ENCODE peak calls at places on chromosomes 4 and X, in four cellular contexts. One of them, this sample, is unnamed.
A peak's percentile ranks its signal among the peaks of the same experiment; 100 is the strongest.

GRCh38 chr4:61041527-61041926 is 158.6 kb upstream of the ADGRL3 start:
- DNase-seq in GM12878: no peak
- DNase-seq in HepG2: no peak
- DNase-seq in K562: no peak
- DNase-seq in this sample: no peak

GRCh38 chr4:102335616-102336015 is 9.7 kb downstream of the SLC39A8 start:
- DNase-seq in GM12878: no peak
- DNase-seq in HepG2: no peak
- DNase-seq in K562: no peak
- DNase-seq in this sample: no peak

GRCh38 chr4:7938513-7939376 is 916 bp downstream of the AFAP1 start:
- DNase-seq in GM12878: no peak
- DNase-seq in HepG2: no peak
- DNase-seq in K562: no peak
- DNase-seq in this sample: peak; percentile 57

GRCh38 chr4:114694770-114695169 is 96.2 kb downstream of the UGT8 start:
- DNase-seq in GM12878: peak; percentile 11
- DNase-seq in HepG2: peak; percentile 12
- DNase-seq in K562: peak; percentile 13
- DNase-seq in this sample: peak; percentile 58

GRCh38 chr4:165461176-165461835 is 82.5 kb downstream of the CPE start:
- DNase-seq in GM12878: no peak
- DNase-seq in HepG2: peak; percentile 54
- DNase-seq in K562: no peak
- DNase-seq in this sample: no peak

GRCh38 chr4:82648356-82648755 is 86.6 kb upstream of the TMEM150C start:
- DNase-seq in GM12878: no peak
- DNase-seq in HepG2: no peak
- DNase-seq in K562: no peak
- DNase-seq in this sample: no peak

GRCh38 chr4:112766422-112766821 is 129.5 kb downstream of the LARP7 start:
- DNase-seq in GM12878: no peak
- DNase-seq in HepG2: no peak
- DNase-seq in K562: no peak
- DNase-seq in this sample: no peak

GRCh38 chrX:115665122-115665521 is 104.1 kb downstream of the PLS3 start:
- DNase-seq in GM12878: no peak
- DNase-seq in HepG2: no peak
- DNase-seq in K562: no peak
- DNase-seq in this sample: no peak

GRCh38 chr4:169045862-169046584 is 36.0 kb upstream of the CBR4 start:
- DNase-seq in GM12878: no peak
- DNase-seq in HepG2: no peak
- DNase-seq in K562: no peak
- DNase-seq in this sample: no peak

GRCh38 chr4:123401466-123402175 is 5.0 kb downstream of the SPRY1 start:
- DNase-seq in GM12878: no peak
- DNase-seq in HepG2: no peak
- DNase-seq in K562: no peak
- DNase-seq in this sample: no peak

GRCh38 chr4:164531336-164531735 is 222.6 kb upstream of the SMIM31 start:
- DNase-seq in GM12878: no peak
- DNase-seq in HepG2: no peak
- DNase-seq in K562: no peak
- DNase-seq in this sample: no peak

GRCh38 chr4:72564184-72564583 is 4.8 kb downstream of the ADAMTS3 start:
- DNase-seq in GM12878: no peak
- DNase-seq in HepG2: no peak
- DNase-seq in K562: no peak
- DNase-seq in this sample: no peak

GRCh38 chr4:70326052-70326451 is 8.7 kb upstream of the CABS1 start:
- DNase-seq in GM12878: no peak
- DNase-seq in HepG2: no peak
- DNase-seq in K562: no peak
- DNase-seq in this sample: no peak

GRCh38 chr4:44869222-44869882 is 143.0 kb upstream of the GNPDA2 start:
- DNase-seq in GM12878: no peak
- DNase-seq in HepG2: no peak
- DNase-seq in K562: no peak
- DNase-seq in this sample: no peak

GRCh38 chrX:54786972-54787371 is 11.1 kb downstream of the ITIH6 start:
- DNase-seq in GM12878: no peak
- DNase-seq in HepG2: no peak
- DNase-seq in K562: no peak
- DNase-seq in this sample: no peak

GRCh38 chr4:120156115-120156718 is 89.6 kb upstream of the MAD2L1 start:
- DNase-seq in GM12878: peak; percentile 7
- DNase-seq in HepG2: peak; percentile 58
- DNase-seq in K562: peak; percentile 26
- DNase-seq in this sample: peak; percentile 79

GRCh38 chrX:122816288-122816687 is 367.8 kb upstream of the GRIA3 start:
- DNase-seq in GM12878: no peak
- DNase-seq in HepG2: no peak
- DNase-seq in K562: no peak
- DNase-seq in this sample: no peak

GRCh38 chr4:87014284-87014782 is 79.5 kb downstream of the AFF1 start:
- DNase-seq in GM12878: no peak
- DNase-seq in HepG2: no peak
- DNase-seq in K562: no peak
- DNase-seq in this sample: peak; percentile 76

GRCh38 chr4:78152795-78153194 is 95.7 kb downstream of the FRAS1 start:
- DNase-seq in GM12878: no peak
- DNase-seq in HepG2: no peak
- DNase-seq in K562: no peak
- DNase-seq in this sample: no peak

GRCh38 chr4:145281224-145281623 is 100.8 kb upstream of the OTUD4 start:
- DNase-seq in GM12878: no peak
- DNase-seq in HepG2: no peak
- DNase-seq in K562: no peak
- DNase-seq in this sample: no peak

GRCh38 chrX:9352683-9353430 is 112.0 kb upstream of the TBL1X start:
- DNase-seq in GM12878: peak; percentile 38
- DNase-seq in HepG2: peak; percentile 4
- DNase-seq in K562: peak; percentile 36
- DNase-seq in this sample: no peak

GRCh38 chr4:73234712-73235111 is 23.9 kb downstream of the ANKRD17 start:
- DNase-seq in GM12878: no peak
- DNase-seq in HepG2: no peak
- DNase-seq in K562: no peak
- DNase-seq in this sample: no peak

GRCh38 chrX:47864785-47865184 is 28.1 kb downstream of the ZNF81 start:
- DNase-seq in GM12878: no peak
- DNase-seq in HepG2: no peak
- DNase-seq in K562: no peak
- DNase-seq in this sample: no peak

GRCh38 chr4:79877511-79877910 is 195.5 kb downstream of the ANTXR2 start:
- DNase-seq in GM12878: no peak
- DNase-seq in HepG2: no peak
- DNase-seq in K562: no peak
- DNase-seq in this sample: no peak

GRCh38 chr4:30696195-30696594 is 24.0 kb upstream of the PCDH7 start:
- DNase-seq in GM12878: no peak
- DNase-seq in HepG2: no peak
- DNase-seq in K562: no peak
- DNase-seq in this sample: no peak

GRCh38 chrX:132216806-132217202 is 2.4 kb downstream of the RAP2C start:
- DNase-seq in GM12878: no peak
- DNase-seq in HepG2: no peak
- DNase-seq in K562: no peak
- DNase-seq in this sample: peak; percentile 44

GRCh38 chr4:121304843-121305348 is 75.9 kb downstream of the QRFPR start:
- DNase-seq in GM12878: no peak
- DNase-seq in HepG2: no peak
- DNase-seq in K562: no peak
- DNase-seq in this sample: no peak

GRCh38 chr4:8472166-8472688 is 31.6 kb downstream of the TRMT44 start:
- DNase-seq in GM12878: no peak
- DNase-seq in HepG2: no peak
- DNase-seq in K562: no peak
- DNase-seq in this sample: no peak

GRCh38 chrX:153714256-153714655 is 9.9 kb downstream of the BCAP31 start:
- DNase-seq in GM12878: no peak
- DNase-seq in HepG2: no peak
- DNase-seq in K562: no peak
- DNase-seq in this sample: no peak

GRCh38 chrX:154436597-154437397 is at the start of gene GDI1:
- DNase-seq in GM12878: no peak
- DNase-seq in HepG2: no peak
- DNase-seq in K562: peak; percentile 85
- DNase-seq in this sample: no peak

GRCh38 chrX:42934020-42934701 is 156.2 kb upstream of the PPP1R2C start:
- DNase-seq in GM12878: peak; percentile 75
- DNase-seq in HepG2: no peak
- DNase-seq in K562: no peak
- DNase-seq in this sample: peak; percentile 13

GRCh38 chrX:153351981-153352380 is 18.0 kb downstream of the ZNF275 start:
- DNase-seq in GM12878: no peak
- DNase-seq in HepG2: no peak
- DNase-seq in K562: no peak
- DNase-seq in this sample: no peak

GRCh38 chrX:96770315-96770714 is 85.7 kb downstream of the DIAPH2 start:
- DNase-seq in GM12878: no peak
- DNase-seq in HepG2: peak; percentile 0
- DNase-seq in K562: no peak
- DNase-seq in this sample: peak; percentile 9

GRCh38 chrX:53003111-53003510 is 44.8 kb upstream of the FAM156A start:
- DNase-seq in GM12878: no peak
- DNase-seq in HepG2: no peak
- DNase-seq in K562: no peak
- DNase-seq in this sample: no peak

GRCh38 chr4:182101618-182102017 is 141.6 kb upstream of the TENM3 start:
- DNase-seq in GM12878: no peak
- DNase-seq in HepG2: no peak
- DNase-seq in K562: no peak
- DNase-seq in this sample: no peak

GRCh38 chr4:150262611-150263010 is 184.4 kb downstream of the DCLK2 start:
- DNase-seq in GM12878: no peak
- DNase-seq in HepG2: no peak
- DNase-seq in K562: no peak
- DNase-seq in this sample: no peak

GRCh38 chrX:49040376-49040955 is 2.7 kb downstream of the TFE3 start:
- DNase-seq in GM12878: no peak
- DNase-seq in HepG2: no peak
- DNase-seq in K562: no peak
- DNase-seq in this sample: peak; percentile 30

GRCh38 chrX:153765138-153766079 is 1.4 kb downstream of the PLXNB3 start:
- DNase-seq in GM12878: no peak
- DNase-seq in HepG2: peak; percentile 33
- DNase-seq in K562: peak; percentile 75
- DNase-seq in this sample: peak; percentile 52

GRCh38 chrX:133921764-133922389 is 63.5 kb downstream of the GPC3 start:
- DNase-seq in GM12878: no peak
- DNase-seq in HepG2: peak; percentile 19
- DNase-seq in K562: peak; percentile 13
- DNase-seq in this sample: peak; percentile 1
- TF ChIP-seq MYC in GM12878: no peak
- TF ChIP-seq MYC in HepG2: no peak
- TF ChIP-seq MYC in K562: no peak
- TF ChIP-seq MYC in this sample: no peak

DNA sequence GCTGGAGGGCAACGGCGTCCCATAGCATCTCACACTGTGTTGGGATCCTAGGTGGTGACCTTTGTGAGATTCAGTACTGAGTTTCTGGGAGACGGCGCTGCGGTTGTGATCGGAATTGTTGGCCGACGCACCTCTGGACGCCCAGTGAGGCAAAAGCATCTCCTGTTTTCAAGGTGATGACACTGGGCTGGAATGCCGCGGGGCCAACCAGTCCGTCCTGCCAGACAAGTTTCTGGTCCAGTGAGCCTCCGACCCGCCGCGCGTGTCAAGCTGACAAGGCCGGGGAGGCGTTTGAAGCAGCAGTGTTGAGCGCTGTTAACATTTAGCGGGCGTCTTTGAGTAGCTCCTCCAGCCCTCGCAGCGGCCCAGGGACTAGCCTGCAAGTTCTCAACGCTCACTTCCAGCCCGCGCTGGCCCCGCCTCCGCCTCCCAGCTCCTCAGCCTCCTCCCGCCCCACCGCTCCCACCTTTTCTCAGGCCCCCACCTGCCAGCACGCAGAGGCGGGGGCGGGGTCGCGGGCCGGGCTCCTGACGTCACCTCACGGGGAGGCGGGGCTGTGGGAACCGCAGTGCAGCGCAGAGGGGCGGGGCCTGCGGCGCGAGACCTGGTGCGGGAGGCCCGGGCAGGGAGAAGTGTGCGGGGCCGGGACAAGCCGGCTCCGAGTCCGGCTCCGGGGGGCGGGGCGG is 482 bp upstream of the CDS1 start:
- DNase-seq in GM12878: no peak
- DNase-seq in HepG2: peak; percentile 61
- DNase-seq in K562: peak; percentile 96
- DNase-seq in this sample: peak; percentile 50
- TF ChIP-seq EZH2 in GM12878: no peak
- TF ChIP-seq EZH2 in HepG2: no peak
- TF ChIP-seq EZH2 in K562: no peak
- TF ChIP-seq EZH2 in this sample: no peak

GRCh38 chr4:92501456-92501855 is 197.7 kb downstream of the GRID2 start:
- DNase-seq in GM12878: no peak
- DNase-seq in HepG2: no peak
- DNase-seq in K562: no peak
- DNase-seq in this sample: no peak
- TF ChIP-seq MYC in GM12878: no peak
- TF ChIP-seq MYC in HepG2: no peak
- TF ChIP-seq MYC in K562: no peak
- TF ChIP-seq MYC in this sample: no peak

GRCh38 chr4:2416564-2417195 is 1.8 kb downstream of the ZFYVE28 start:
- DNase-seq in GM12878: no peak
- DNase-seq in HepG2: no peak
- DNase-seq in K562: peak; percentile 51
- DNase-seq in this sample: peak; percentile 41

GRCh38 chr4:2419814-2420213 is 1.1 kb downstream of the CFAP99 start:
- DNase-seq in GM12878: no peak
- DNase-seq in HepG2: no peak
- DNase-seq in K562: no peak
- DNase-seq in this sample: no peak

GRCh38 chr4:2417196-2417764 is 1.2 kb downstream of the ZFYVE28 start:
- DNase-seq in GM12878: no peak
- DNase-seq in HepG2: no peak
- DNase-seq in K562: peak; percentile 51
- DNase-seq in this sample: peak; percentile 32

GRCh38 chr4:2418652-2419571 is at the start of gene CFAP99:
- DNase-seq in GM12878: peak; percentile 72
- DNase-seq in HepG2: peak; percentile 89
- DNase-seq in K562: peak; percentile 95
- DNase-seq in this sample: peak; percentile 93

GRCh38 chr4:2417765-2418651 is at the start of gene ZFYVE28:
- DNase-seq in GM12878: no peak
- DNase-seq in HepG2: no peak
- DNase-seq in K562: peak; percentile 39
- DNase-seq in this sample: peak; percentile 47
- TF ChIP-seq EZH2 in GM12878: no peak
- TF ChIP-seq EZH2 in HepG2: peak; percentile 88
- TF ChIP-seq EZH2 in K562: no peak
- TF ChIP-seq EZH2 in this sample: no peak

GRCh38 chr4:140943486-140943885 is 187.3 kb upstream of the TBC1D9 start:
- DNase-seq in GM12878: no peak
- DNase-seq in HepG2: no peak
- DNase-seq in K562: no peak
- DNase-seq in this sample: no peak
- TF ChIP-seq MYC in GM12878: no peak
- TF ChIP-seq MYC in HepG2: no peak
- TF ChIP-seq MYC in K562: no peak
- TF ChIP-seq MYC in this sample: no peak